ENCODE peak calls at places on chromosomes 12 and 14, in six cellular contexts. T is IMR-90, Y is neuronal stem cell, E is H9, R is mesenchymal stem cell, M is H1. L is an unnamed sample.

GRCh38 chr12:85057370-85057963 is 21.3 kb downstream of the LRRIQ1 start:
- DNase-seq in T (peak), Y (peak), E (peak), R (peak), M (peak), L (peak)

GRCh38 chr12:13093850-13094225 is 9.6 kb downstream of the GSG1 start:
- DNase-seq in T (no peak), Y (no peak), E (no peak), R (no peak), M (no peak), L (no peak)

GRCh38 chr12:65501935-65502334 is 223.5 kb downstream of the MSRB3 start:
- DNase-seq in T (no peak), Y (no peak), E (no peak), R (no peak), M (no peak), L (no peak)

GRCh38 chr12:101181776-101182175 is 28.3 kb downstream of the SLC5A8 start:
- DNase-seq in T (no peak), Y (no peak), E (no peak), R (peak), M (no peak), L (no peak)

GRCh38 chr14:72550513-72550912 is 343.4 kb downstream of the DPF3 start:
- DNase-seq in T (no peak), Y (no peak), E (no peak), R (no peak), M (no peak), L (no peak)

GRCh38 chr14:47040490-47040889 is 388.9 kb upstream of the RPL10L start:
- DNase-seq in T (no peak), Y (peak), E (peak), R (peak), M (no peak), L (peak)

GRCh38 chr12:124621296-124621660 is 53.9 kb upstream of the NCOR2 start:
- DNase-seq in T (peak), Y (no peak), E (peak), R (no peak), M (peak), L (peak)

GRCh38 chr14:32306549-32306948 is 22.5 kb upstream of the AKAP6 start:
- DNase-seq in T (no peak), Y (no peak), E (no peak), R (no peak), M (no peak), L (no peak)

GRCh38 chr12:3119745-3120660 is 42.8 kb downstream of the TSPAN9 start:
- DNase-seq in T (peak), Y (no peak), E (no peak), R (no peak), M (no peak), L (no peak)

GRCh38 chr14:24312736-24313507 is 1.6 kb downstream of the LTB4R start:
- DNase-seq in T (peak), Y (no peak), E (no peak), R (peak), M (no peak), L (no peak)

GRCh38 chr12:19669793-19670192 is 230.5 kb downstream of the AEBP2 start:
- DNase-seq in T (no peak), Y (no peak), E (no peak), R (no peak), M (no peak), L (no peak)

GRCh38 chr14:59228416-59228815 is 39.9 kb downstream of the DAAM1 start:
- DNase-seq in T (peak), Y (no peak), E (no peak), R (peak), M (no peak), L (no peak)

GRCh38 chr12:100251917-100252316 is 15.0 kb downstream of the DEPDC4 start:
- DNase-seq in T (no peak), Y (no peak), E (no peak), R (no peak), M (no peak), L (no peak)

DNA sequence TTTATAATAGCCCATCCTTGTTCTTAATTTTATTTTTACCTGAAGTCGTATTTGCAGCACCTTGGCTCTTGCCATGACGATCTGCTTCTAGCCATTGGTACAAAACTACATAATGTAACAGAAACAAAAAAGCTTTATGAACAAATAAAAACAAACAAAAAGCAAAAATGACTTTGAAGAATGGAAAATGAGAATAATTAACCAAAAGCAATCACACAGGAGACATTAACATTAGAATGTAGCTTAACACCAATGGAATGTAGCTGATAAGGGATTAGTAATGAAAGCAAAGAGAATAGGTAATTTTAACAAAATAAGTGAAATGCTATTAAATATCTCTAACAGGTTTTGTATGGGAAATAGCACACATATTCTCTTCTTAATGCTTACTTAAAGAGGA is 91.4 kb downstream of the DENND5B start:
- DNase-seq in T (no peak), Y (no peak), E (no peak), R (no peak), M (no peak), L (peak)
- H2BK15ac ChIP-seq in T (no peak), Y (no peak), E (no peak), R (no peak), M (no peak), L (no peak)

DNA sequence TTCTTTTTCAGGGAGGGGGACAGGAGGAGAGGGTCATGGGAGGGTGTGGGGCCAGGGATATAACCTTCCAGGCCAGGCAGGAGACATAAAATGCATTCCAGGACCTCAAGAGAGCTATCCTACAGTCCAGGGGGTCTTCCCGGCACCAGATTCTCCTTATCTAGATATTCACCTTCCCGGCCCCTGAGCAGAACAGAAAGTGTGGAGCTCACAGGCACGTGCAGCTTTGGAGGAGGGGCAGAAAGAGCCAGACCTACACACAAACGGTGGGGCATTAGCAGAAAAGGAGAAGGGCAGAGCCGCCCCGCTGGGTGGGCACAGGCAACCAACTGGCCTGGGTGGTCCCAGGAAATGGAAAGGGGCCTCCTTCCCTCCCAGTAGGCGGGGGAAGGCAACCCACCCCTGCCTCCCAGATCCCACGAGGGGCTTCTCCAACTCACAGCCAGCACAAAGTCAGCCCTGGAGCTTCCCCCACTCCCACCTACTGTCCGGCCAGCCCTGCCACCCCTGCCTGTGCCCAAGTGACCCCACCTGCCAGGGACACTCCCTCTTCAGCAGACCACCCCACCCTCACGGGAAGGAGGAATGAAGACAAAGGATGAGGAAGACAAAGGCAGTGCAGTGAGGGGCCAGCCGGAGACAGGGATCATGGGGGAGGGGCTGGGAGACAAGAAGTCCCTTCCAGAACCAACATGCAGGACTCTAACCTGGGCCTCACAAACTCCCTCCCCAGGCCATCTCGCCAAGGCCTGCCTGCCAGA is 33.3 kb downstream of the CCDC85C start:
- DNase-seq in T (no peak), Y (no peak), E (no peak), R (no peak), M (no peak), L (peak)
- H2BK15ac ChIP-seq in T (no peak), Y (peak), E (no peak), R (no peak), M (peak), L (no peak)

DNA sequence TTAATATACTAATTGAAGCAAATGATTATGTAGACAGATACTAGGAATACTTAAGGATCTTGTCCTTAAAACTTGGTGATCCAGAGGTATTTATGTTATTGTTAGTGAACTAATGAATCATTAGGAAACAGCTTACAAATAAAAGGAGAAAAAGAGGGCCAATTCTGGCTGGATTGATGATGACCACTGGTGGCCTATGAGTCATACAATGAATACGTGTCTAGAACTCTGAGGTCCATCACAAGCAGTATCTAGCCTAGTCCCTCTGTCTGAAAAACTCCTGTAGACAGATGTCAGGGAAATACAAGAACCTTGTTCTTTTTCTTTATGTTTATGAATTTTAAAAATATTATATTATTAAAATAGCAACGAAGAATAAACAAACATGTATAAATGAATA is 51.7 kb upstream of the RTL1 start:
- DNase-seq in T (peak), Y (no peak), E (no peak), R (peak), M (no peak), L (no peak)
- H2BK15ac ChIP-seq in T (no peak), Y (no peak), E (no peak), R (no peak), M (no peak), L (no peak)

DNA sequence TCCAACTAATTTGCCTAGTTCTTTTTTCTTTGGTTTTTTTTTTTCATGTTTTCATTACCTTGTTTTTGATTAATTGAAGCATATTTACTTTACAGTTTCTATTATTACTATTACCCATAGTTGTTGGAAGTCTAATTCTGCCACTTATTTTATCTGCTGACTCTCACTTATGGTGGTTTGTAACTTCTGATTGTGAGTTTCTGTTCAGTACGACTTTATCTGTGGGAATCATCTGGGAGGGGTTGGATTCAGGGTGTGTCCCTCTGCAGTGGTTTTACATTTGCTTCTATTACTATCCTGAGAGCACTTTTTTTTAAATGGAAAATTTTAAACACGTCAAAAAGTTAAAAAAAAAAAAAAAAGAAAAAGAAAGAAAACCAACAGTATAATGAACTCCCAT is 26.4 kb upstream of the SOS2 start:
- DNase-seq in T (no peak), Y (no peak), E (no peak), R (no peak), M (no peak), L (no peak)
- H2BK15ac ChIP-seq in T (no peak), Y (no peak), E (no peak), R (no peak), M (no peak), L (no peak)

DNA sequence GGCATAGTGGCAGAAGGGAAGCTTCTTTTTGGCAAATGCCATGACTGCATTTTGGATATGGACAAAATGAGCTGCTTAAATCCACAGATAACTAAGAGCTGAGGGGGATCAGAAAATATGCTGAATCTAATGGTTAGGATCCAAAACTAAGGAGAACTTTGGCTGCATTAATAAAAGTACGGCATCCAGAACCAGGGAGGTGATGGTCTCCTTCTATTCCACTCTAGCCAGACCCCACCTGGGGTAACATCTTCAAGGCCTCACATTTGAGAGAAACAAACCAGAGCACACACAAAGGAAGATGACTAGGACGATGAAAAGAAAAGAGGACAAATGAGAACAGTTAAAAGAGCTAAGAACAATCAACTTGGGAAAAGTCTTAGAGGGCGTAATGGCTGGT is 27.6 kb downstream of the NT5DC3 start:
- DNase-seq in T (no peak), Y (no peak), E (no peak), R (no peak), M (no peak), L (no peak)
- H2BK15ac ChIP-seq in T (no peak), Y (no peak), E (no peak), R (no peak), M (no peak), L (no peak)

DNA sequence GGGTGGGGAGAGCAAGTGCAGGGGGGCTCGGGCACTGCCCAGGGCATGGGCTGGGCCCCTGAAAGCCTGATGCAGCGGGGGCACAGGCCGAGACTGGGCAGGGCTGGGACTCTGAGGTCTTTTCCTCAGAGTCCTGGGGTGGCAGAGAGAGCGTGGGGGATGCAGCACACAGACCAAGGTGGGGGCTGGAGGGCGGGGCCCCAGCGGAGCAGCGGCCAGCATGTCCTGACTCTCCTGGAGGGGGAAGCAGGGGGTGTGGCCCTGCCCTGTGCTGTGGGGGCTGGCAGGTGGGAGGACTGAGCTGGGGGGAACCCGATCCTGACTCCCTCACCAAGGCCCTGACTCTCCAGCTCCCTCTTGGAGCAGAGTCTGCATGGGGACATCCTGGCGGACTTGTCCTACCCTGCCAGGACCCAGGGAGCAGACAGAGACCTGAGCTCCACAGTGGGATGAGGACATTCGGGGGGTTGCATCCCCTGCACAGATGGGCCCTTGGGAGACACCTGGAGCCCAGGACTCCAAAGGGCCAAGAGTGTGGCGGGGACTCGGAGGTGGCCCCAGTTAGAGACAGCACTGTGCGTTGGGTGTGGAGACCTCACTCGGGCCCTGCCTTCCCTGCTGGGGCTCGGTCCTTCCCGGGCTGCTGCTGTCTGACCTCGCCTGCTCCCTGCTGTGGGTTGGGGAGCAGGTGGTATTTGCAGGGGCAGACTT is 326.1 kb downstream of the TMEM121 start:
- DNase-seq in T (no peak), Y (no peak), E (peak), R (no peak), M (no peak), L (no peak)
- H2BK15ac ChIP-seq in T (no peak), Y (no peak), E (no peak), R (no peak), M (no peak), L (no peak)

GRCh38 chr12:51827925-51828818 is 20.3 kb downstream of the FIGNL2 start:
- DNase-seq in T (peak), Y (no peak), E (no peak), R (no peak), M (no peak), L (peak)
- H2BK15ac ChIP-seq in T (no peak), Y (no peak), E (no peak), R (no peak), M (no peak), L (no peak)

DNA sequence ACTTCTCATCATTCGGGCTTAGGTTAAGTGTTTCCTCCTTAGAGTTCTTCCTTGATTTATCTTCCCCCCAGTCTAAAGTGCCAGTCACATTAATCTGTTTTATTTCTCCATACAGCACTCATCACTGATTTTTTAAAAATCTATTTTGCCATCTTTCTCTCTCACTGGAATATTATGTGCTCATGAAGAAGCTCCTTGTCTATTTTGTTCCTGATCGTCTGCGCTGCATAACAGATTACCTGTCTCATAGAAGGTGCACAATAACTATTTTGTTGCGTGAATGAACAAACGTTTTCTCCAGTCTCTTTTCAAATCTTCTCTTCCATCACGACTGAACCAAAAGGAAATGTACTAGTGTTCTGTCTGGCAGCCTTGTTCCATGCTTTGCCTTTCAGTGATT is 2.7 kb downstream of the ERP29 start:
- DNase-seq in T (no peak), Y (no peak), E (no peak), R (no peak), M (no peak), L (no peak)
- H2BK15ac ChIP-seq in T (no peak), Y (no peak), E (no peak), R (no peak), M (no peak), L (no peak)

GRCh38 chr12:77388611-77389265 is 323.4 kb upstream of the E2F7 start:
- DNase-seq in T (no peak), Y (no peak), E (no peak), R (no peak), M (no peak), L (no peak)

GRCh38 chr12:77387214-77387613 is 321.8 kb upstream of the E2F7 start:
- DNase-seq in T (no peak), Y (no peak), E (no peak), R (no peak), M (no peak), L (no peak)

DNA sequence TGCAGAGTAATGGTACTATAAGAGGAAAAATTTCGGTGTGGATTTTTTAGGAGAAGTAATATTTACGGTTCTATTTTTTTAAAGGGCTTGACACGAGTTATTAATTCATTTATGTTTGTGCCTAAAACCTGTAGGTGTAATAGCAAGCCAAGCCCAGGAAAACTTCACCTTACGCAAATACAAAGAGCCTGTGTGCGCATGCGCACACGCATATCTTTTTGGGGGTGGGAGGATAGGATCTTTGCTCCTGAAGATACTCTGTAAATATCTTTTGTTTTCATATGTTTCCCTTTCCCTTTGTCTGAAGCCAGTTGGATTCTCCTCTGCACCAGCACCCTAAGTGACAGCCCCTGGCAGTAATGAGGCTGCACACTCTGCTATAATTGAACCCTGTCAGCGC is 327.1 kb upstream of the E2F7 start:
- DNase-seq in T (no peak), Y (no peak), E (no peak), R (no peak), M (no peak), L (no peak)
- H2BK15ac ChIP-seq in T (no peak), Y (no peak), E (no peak), R (no peak), M (no peak), L (no peak)

GRCh38 chr12:116354534-116354933 is 77.0 kb upstream of the MED13L start:
- DNase-seq in T (no peak), Y (no peak), E (no peak), R (no peak), M (no peak), L (no peak)
- H2BK15ac ChIP-seq in T (no peak), Y (no peak), E (no peak), R (peak), M (no peak), L (no peak)

L was measured in mesendoderm.